ENCODE peak calls at places on chromosomes 12 and 14, in ten cellular contexts. Z is MM.1S; G is WERI-Rb-1; O is body of pancreas; L is PC-3; Q is left ventricle myocardium inferior; E is hepatocyte; C is GM23248; T is CD8-positive, alpha-beta T cell; F is cardiac muscle cell. S is an unnamed sample.

GRCh38 chr12:109617496-109617895 is 43.9 kb downstream of the MVK start:
- DNase-seq in Z (no peak), T (no peak), L (no peak), E (no peak), Q (no peak), C (no peak), F (no peak), G (no peak), O (no peak), S (no peak)

GRCh38 chr12:120468271-120468845 is 1.2 kb downstream of the SRSF9 start:
- DNase-seq in Q (no peak), C (peak; percentile 80), E (peak; percentile 49), T (no peak), F (peak; percentile 78), L (peak; percentile 51), O (peak; percentile 43), Z (no peak), G (peak; percentile 20), S (no peak)

GRCh38 chr12:124407074-124407473 is 112.2 kb downstream of the RFLNA start:
- DNase-seq in T (no peak), G (no peak), F (no peak), Q (no peak), L (no peak), Z (no peak), C (no peak), E (no peak), O (no peak), S (no peak)

GRCh38 chr12:131091976-131092691 is 138.4 kb downstream of the ADGRD1 start:
- DNase-seq in E (no peak), O (peak; percentile 1), Z (no peak), G (no peak), T (no peak), F (no peak), Q (no peak), L (no peak), C (no peak), S (peak; percentile 31)

GRCh38 chr12:127064207-127064606 is 1202.8 kb upstream of the TMEM132C start:
- DNase-seq in F (no peak), L (no peak), C (no peak), O (no peak), Z (no peak), G (no peak), E (no peak), Q (no peak), T (no peak), S (no peak)

GRCh38 chr12:32062841-32063240 is 43.8 kb upstream of the BICD1 start:
- DNase-seq in G (no peak), C (no peak), T (no peak), Z (peak; percentile 68), Q (no peak), L (no peak), E (no peak), F (no peak), O (no peak), S (no peak)

GRCh38 chr12:65881348-65881961 is 57.2 kb downstream of the HMGA2 start:
- DNase-seq in L (no peak), G (no peak), O (no peak), E (peak; percentile 36), C (peak; percentile 85), Q (peak; percentile 24), Z (no peak), F (peak; percentile 84), T (no peak), S (no peak)

GRCh38 chr14:96229315-96229714 is 24.7 kb downstream of the BDKRB2 start:
- DNase-seq in E (no peak), T (no peak), G (no peak), O (no peak), Z (no peak), Q (no peak), F (peak; percentile 48), L (no peak), C (no peak), S (no peak)

GRCh38 chr12:113946175-113946574 is 19.9 kb downstream of the RBM19 start:
- DNase-seq in F (no peak), G (no peak), E (no peak), O (no peak), L (no peak), C (no peak), Z (no peak), Q (no peak), T (no peak), S (no peak)

GRCh38 chr12:12384601-12385321 is 27.9 kb downstream of the BORCS5 start:
- DNase-seq in T (peak; percentile 53), E (peak; percentile 52), Q (no peak), Z (peak; percentile 29), C (no peak), O (no peak), L (no peak), F (peak; percentile 35), G (no peak), S (peak; percentile 48)

GRCh38 chr12:51846209-51846779 is 2.2 kb downstream of the FIGNL2 start:
- DNase-seq in C (no peak), G (no peak), Z (no peak), T (no peak), Q (no peak), F (no peak), E (no peak), L (no peak), O (no peak), S (no peak)
- H3K4me3 ChIP-seq in C (peak overlapping the region; percentile 66), G (peak overlapping the region; percentile 78), Z (no peak overlapping the region), T (no peak overlapping the region), Q (peak overlapping the region; percentile 75), F (peak overlapping the region; percentile 66), E (peak overlapping the region; percentile 67), L (peak overlapping the region; percentile 76), O (no peak overlapping the region), S (no peak overlapping the region)

DNA sequence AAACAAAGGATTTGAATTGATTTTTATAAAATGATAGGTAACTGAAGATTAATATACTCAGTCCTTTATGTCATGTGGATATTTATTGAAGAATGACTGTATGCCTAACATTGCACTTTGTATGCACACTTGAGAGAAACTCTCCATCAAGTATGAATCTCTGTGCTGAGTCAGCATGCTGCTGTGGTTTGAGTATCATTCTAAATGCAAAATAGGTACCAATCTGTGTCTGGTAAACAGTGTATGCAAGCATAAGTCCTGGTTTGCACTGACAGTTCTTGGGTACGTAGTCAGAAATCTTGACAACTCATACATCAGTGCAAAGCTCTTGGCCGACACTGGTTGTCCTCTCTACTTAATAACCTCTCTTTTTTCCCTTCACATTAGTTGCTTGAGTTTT is 21.9 kb downstream of the MGAT4C start:
- DNase-seq in E (no peak), T (no peak), L (no peak), Q (no peak), C (no peak), G (no peak), O (no peak), Z (peak; percentile 43), F (no peak), S (no peak)
- H3K27ac ChIP-seq in E (no peak overlapping the region), T (no peak overlapping the region), L (no peak overlapping the region), Q (no peak overlapping the region), C (no peak overlapping the region), G (no peak overlapping the region), O (no peak overlapping the region), Z (no peak overlapping the region), F (no peak overlapping the region), S (no peak overlapping the region)

GRCh38 chr12:106066051-106066705 is 72.6 kb downstream of the NUAK1 start:
- DNase-seq in O (no peak), G (no peak), E (no peak), F (no peak), Q (no peak), L (no peak), T (no peak), C (no peak), Z (no peak), S (no peak)
- H3K36me3 ChIP-seq in O (no peaks in the 10 kb centered on the region), G (no peaks in the 10 kb centered on the region), E (no peaks in the 10 kb centered on the region), F (no peaks in the 10 kb centered on the region), Q (peaks cover 58% of the 10 kb centered on the region), L (peaks cover 13% of the 10 kb centered on the region), T (no peaks in the 10 kb centered on the region), C (peaks cover 70% of the 10 kb centered on the region), Z (peaks cover 13% of the 10 kb centered on the region), S (no peaks in the 10 kb centered on the region)

GRCh38 chr12:111640498-111640897 is 41.4 kb upstream of the ATXN2 start:
- DNase-seq in C (no peak), L (no peak), Q (no peak), F (no peak), Z (no peak), O (no peak), G (no peak), T (no peak), E (no peak), S (no peak)

GRCh38 chr12:111635524-111635923 is 36.4 kb upstream of the ATXN2 start:
- DNase-seq in G (no peak), Q (no peak), O (no peak), L (no peak), C (peak; percentile 43), F (peak; percentile 48), Z (no peak), E (no peak), T (no peak), S (no peak)

GRCh38 chr12:111638576-111638975 is 39.5 kb upstream of the ATXN2 start:
- DNase-seq in E (no peak), Z (no peak), O (no peak), F (peak; percentile 85), G (no peak), L (no peak), T (no peak), Q (no peak), C (no peak), S (no peak)

GRCh38 chr12:111636209-111636928 is 37.3 kb upstream of the ATXN2 start:
- DNase-seq in C (peak; percentile 74), O (peak; percentile 16), L (no peak), Q (peak; percentile 55), G (no peak), E (peak; percentile 78), F (peak; percentile 91), Z (no peak), T (no peak), S (no peak)
- H3K4me3 ChIP-seq in C (peak overlapping the region; percentile 18), O (no peak overlapping the region), L (no peak overlapping the region), Q (peak overlapping the region; percentile 32), G (no peak overlapping the region), E (no peak overlapping the region), F (no peak overlapping the region), Z (no peak overlapping the region), T (no peak overlapping the region), S (no peak overlapping the region)

S was measured in CD4-positive, alpha-beta memory T cell.